ENCODE peak calls at places on chromosomes 4 and X, in ten cellular contexts. N is prostate gland, F is lower lobe of right lung, R is WERI-Rb-1, Z is cardiac muscle cell, H is A549, W is PC-3, V is endodermal cell, G is breast epithelium, K is HFF-Myc. U is an unnamed sample.

GRCh38 chr4:23022032-23022431 is 329.3 kb downstream of the GBA3 start:
- DNase-seq in K (no peak), F (no peak), H (peak; percentile 86), G (peak; percentile 21), R (no peak), V (peak; percentile 47), Z (peak; percentile 30), N (no peak), W (peak; percentile 89), U (peak; percentile 58)

GRCh38 chr4:112523008-112523440 is 7.0 kb upstream of the NEUROG2 start:
- DNase-seq in V (peak; percentile 88), F (no peak), R (peak; percentile 58), G (no peak), Z (peak; percentile 27), K (no peak), H (peak; percentile 22), N (no peak), W (no peak), U (peak; percentile 26)

GRCh38 chrX:54807524-54808108 is at the start of gene MAGED2:
- DNase-seq in W (peak; percentile 8), Z (peak; percentile 60), R (peak; percentile 38), K (no peak), N (peak; percentile 17), H (no peak), G (no peak), F (no peak), V (peak; percentile 57), U (peak; percentile 35)

GRCh38 chr4:64940698-64941097 is 531.4 kb upstream of the TECRL start:
- DNase-seq in G (no peak), R (no peak), W (peak; percentile 95), H (no peak), N (no peak), Z (no peak), F (no peak), V (no peak), K (no peak), U (peak; percentile 25)

GRCh38 chr4:83255584-83255983 is 29.0 kb downstream of the COQ2 start:
- DNase-seq in N (no peak), K (peak; percentile 97), Z (peak; percentile 85), R (no peak), H (peak; percentile 81), V (no peak), G (no peak), F (no peak), W (peak; percentile 89), U (peak; percentile 88)

GRCh38 chr4:56654238-56654632 is 26.9 kb downstream of the HOPX start:
- DNase-seq in K (no peak), H (no peak), R (no peak), G (no peak), Z (peak; percentile 49), F (no peak), N (no peak), V (no peak), W (peak; percentile 31), U (peak; percentile 56)

GRCh38 chr4:20044502-20044911 is 207.2 kb upstream of the SLIT2 start:
- DNase-seq in G (no peak), N (no peak), R (no peak), F (no peak), K (no peak), W (peak; percentile 69), Z (peak; percentile 59), V (no peak), H (no peak), U (peak; percentile 6)

GRCh38 chr4:169009281-169010124 is 552 bp downstream of the CBR4 start:
- DNase-seq in W (peak; percentile 67), Z (peak; percentile 68), V (peak; percentile 82), F (peak; percentile 78), N (peak; percentile 49), K (no peak), R (peak; percentile 82), G (peak; percentile 60), H (peak; percentile 66), U (peak; percentile 64)

GRCh38 chr4:26802790-26803189 is 57.9 kb upstream of the STIM2 start:
- DNase-seq in N (no peak), K (no peak), F (no peak), V (no peak), H (no peak), W (no peak), Z (no peak), R (peak; percentile 45), G (no peak), U (no peak)

GRCh38 chr4:40057540-40058091 is 966 bp downstream of the N4BP2 start:
- DNase-seq in W (peak; percentile 90), F (peak; percentile 70), R (peak; percentile 81), N (peak; percentile 93), H (peak; percentile 95), V (peak; percentile 92), Z (peak; percentile 97), K (peak; percentile 89), G (peak; percentile 91), U (peak; percentile 96)

GRCh38 chr4:10333942-10334341 is 123.3 kb downstream of the ZNF518B start:
- DNase-seq in V (peak; percentile 86), N (no peak), W (no peak), R (no peak), F (no peak), K (no peak), H (no peak), G (no peak), Z (no peak), U (no peak)

GRCh38 chr4:169202143-169202699 is 68.5 kb downstream of the SH3RF1 start:
- DNase-seq in V (no peak), N (no peak), K (no peak), H (no peak), R (no peak), G (no peak), Z (no peak), W (no peak), F (no peak), U (no peak)

GRCh38 chr4:73259552-73260140 is 1.0 kb upstream of the ANKRD17 start:
- DNase-seq in Z (peak; percentile 44), R (no peak), W (no peak), G (no peak), N (no peak), K (no peak), H (no peak), V (no peak), F (no peak), U (peak; percentile 56)

GRCh38 chr4:85318415-85318814 is 156.5 kb upstream of the ARHGAP24 start:
- DNase-seq in F (no peak), R (no peak), G (no peak), N (no peak), H (no peak), W (peak; percentile 19), K (no peak), Z (no peak), V (no peak), U (no peak)

GRCh38 chr4:145927055-145927454 is 11.6 kb downstream of the ZNF827 start:
- DNase-seq in G (no peak), F (no peak), R (no peak), W (no peak), H (no peak), N (no peak), V (no peak), K (no peak), Z (no peak), U (no peak)

GRCh38 chr4:169024762-169025161 is 14.7 kb upstream of the CBR4 start:
- DNase-seq in W (peak; percentile 68), N (peak; percentile 26), V (no peak), K (no peak), H (peak; percentile 43), G (no peak), R (peak; percentile 37), Z (peak; percentile 72), F (no peak), U (peak; percentile 71)

GRCh38 chr4:183765121-183765990 is 106.3 kb downstream of the TRAPPC11 start:
- DNase-seq in G (no peak), W (no peak), Z (no peak), H (no peak), N (peak; percentile 61), R (no peak), V (no peak), F (no peak), K (no peak), U (no peak)

GRCh38 chr4:99885063-99885664 is 9.1 kb downstream of the LAMTOR3 start:
- DNase-seq in N (no peak), Z (peak; percentile 61), H (peak; percentile 51), K (peak; percentile 16), V (peak; percentile 49), G (no peak), R (peak; percentile 23), W (peak; percentile 54), F (no peak), U (peak; percentile 54)
- TF ChIP-seq CTCF in N (peak; percentile 73), Z (peak; percentile 40), H (peak; percentile 54), K (peak; percentile 33), V (peak; percentile 87), G (no peak), R (peak; percentile 47), W (peak; percentile 69), F (peak; percentile 39), U (peak; percentile 38)

GRCh38 chr4:681736-682451 is 7.1 kb downstream of the SLC49A3 start:
- DNase-seq in W (peak; percentile 55), H (peak; percentile 30), K (no peak), G (peak; percentile 63), V (peak; percentile 75), N (peak; percentile 64), F (peak; percentile 80), Z (no peak), R (no peak), U (no peak)
- H3K4me3 ChIP-seq in W (peak overlapping the region; percentile 60), H (peak overlapping the region; percentile 37), K (no peak overlapping the region), G (no peak overlapping the region), V (no peak overlapping the region), N (peak overlapping the region; percentile 12), F (peak overlapping the region; percentile 33), Z (no peak overlapping the region), R (no peak overlapping the region), U (no peak overlapping the region)

GRCh38 chr4:98516441-98517323 is 141.7 kb downstream of the TSPAN5 start:
- DNase-seq in H (no peak), G (no peak), K (peak; percentile 50), W (no peak), N (no peak), F (no peak), V (no peak), Z (peak; percentile 45), R (no peak), U (peak; percentile 58)
- TF ChIP-seq CTCF in H (no peak), G (no peak), K (no peak), W (no peak), N (no peak), F (no peak), V (no peak), Z (no peak), R (no peak), U (no peak)

GRCh38 chr4:8198906-8199593 is at the start of gene SH3TC1:
- DNase-seq in H (peak; percentile 76), N (peak; percentile 87), K (no peak), F (peak; percentile 96), R (peak; percentile 85), W (peak; percentile 87), G (peak; percentile 81), Z (peak; percentile 93), V (no peak), U (peak; percentile 91)

GRCh38 chr4:8200302-8200975 is 1.3 kb downstream of the SH3TC1 start:
- DNase-seq in Z (peak; percentile 80), G (peak; percentile 69), R (no peak), K (no peak), H (no peak), W (no peak), N (peak; percentile 59), V (no peak), F (peak; percentile 86), U (peak; percentile 62)

GRCh38 chr4:8199594-8200301 is 658 bp downstream of the SH3TC1 start:
- DNase-seq in Z (no peak), W (no peak), G (no peak), N (no peak), F (no peak), H (no peak), K (no peak), V (no peak), R (no peak), U (no peak)

GRCh38 chr4:8197521-8197920 is 1.6 kb upstream of the SH3TC1 start:
- DNase-seq in Z (no peak), W (no peak), F (no peak), V (no peak), K (no peak), G (no peak), H (no peak), N (no peak), R (no peak), U (no peak)

GRCh38 chr4:8198206-8198905 is 734 bp upstream of the SH3TC1 start:
- DNase-seq in F (peak; percentile 81), G (peak; percentile 43), W (no peak), V (no peak), Z (no peak), H (no peak), N (peak; percentile 51), K (no peak), R (no peak), U (no peak)
- H3K4me3 ChIP-seq in F (peak overlapping the region; percentile 68), G (no peak overlapping the region), W (peak overlapping the region; percentile 69), V (no peak overlapping the region), Z (no peak overlapping the region), H (peak overlapping the region; percentile 50), N (no peak overlapping the region), K (no peak overlapping the region), R (no peak overlapping the region), U (no peak overlapping the region)

U was measured in cardiac fibroblast.